ENCODE peak calls at places on chromosome 14, in four cellular contexts. One of them, this sample, is unnamed.

GRCh38 chr14:106622200-106622745 is 1095.9 kb downstream of the TMEM121 start:
- DNase-seq in HepG2: no peak
- DNase-seq in K562: no peak
- DNase-seq in H1: no peak
- DNase-seq in this sample: no peak

GRCh38 chr14:35470775-35471174 is 63.2 kb upstream of the INSM2 start:
- DNase-seq in HepG2: no peak
- DNase-seq in K562: peak; percentile 8
- DNase-seq in H1: no peak
- DNase-seq in this sample: no peak

GRCh38 chr14:34113051-34113511 is 162.2 kb upstream of the EGLN3 start:
- DNase-seq in HepG2: no peak
- DNase-seq in K562: no peak
- DNase-seq in H1: no peak
- DNase-seq in this sample: no peak

GRCh38 chr14:74955229-74955999 is at the start of gene PGF:
- DNase-seq in HepG2: no peak
- DNase-seq in K562: peak; percentile 76
- DNase-seq in H1: peak; percentile 89
- DNase-seq in this sample: no peak

GRCh38 chr14:57755018-57755521 is 110.8 kb downstream of the SLC35F4 start:
- DNase-seq in HepG2: no peak
- DNase-seq in K562: no peak
- DNase-seq in H1: no peak
- DNase-seq in this sample: no peak

GRCh38 chr14:76772300-76773187 is 11.3 kb downstream of the VASH1 start:
- DNase-seq in HepG2: no peak
- DNase-seq in K562: peak; percentile 78
- DNase-seq in H1: peak; percentile 49
- DNase-seq in this sample: no peak

GRCh38 chr14:66650491-66650911 is 142.6 kb downstream of the GPHN start:
- DNase-seq in HepG2: no peak
- DNase-seq in K562: no peak
- DNase-seq in H1: no peak
- DNase-seq in this sample: peak; percentile 76

GRCh38 chr14:92315050-92315785 is 7.7 kb upstream of the SLC24A4 start:
- DNase-seq in HepG2: no peak
- DNase-seq in K562: no peak
- DNase-seq in H1: no peak
- DNase-seq in this sample: no peak

GRCh38 chr14:48193893-48194292 is 518.5 kb upstream of the MDGA2 start:
- DNase-seq in HepG2: no peak
- DNase-seq in K562: no peak
- DNase-seq in H1: no peak
- DNase-seq in this sample: no peak

GRCh38 chr14:72552236-72552635 is 341.7 kb downstream of the DPF3 start:
- DNase-seq in HepG2: no peak
- DNase-seq in K562: no peak
- DNase-seq in H1: no peak
- DNase-seq in this sample: no peak

GRCh38 chr14:34498684-34499412 is 36.8 kb upstream of the SPTSSA start:
- DNase-seq in HepG2: peak; percentile 86
- DNase-seq in K562: no peak
- DNase-seq in H1: no peak
- DNase-seq in this sample: no peak

GRCh38 chr14:82504894-82505293 is 971.2 kb upstream of the SEL1L start:
- DNase-seq in HepG2: no peak
- DNase-seq in K562: no peak
- DNase-seq in H1: no peak
- DNase-seq in this sample: no peak

GRCh38 chr14:102945346-102946130 is 23.1 kb downstream of the AMN start:
- DNase-seq in HepG2: no peak
- DNase-seq in K562: no peak
- DNase-seq in H1: no peak
- DNase-seq in this sample: no peak

GRCh38 chr14:58077621-58078020 is 74.4 kb downstream of the ARMH4 start:
- DNase-seq in HepG2: no peak
- DNase-seq in K562: no peak
- DNase-seq in H1: no peak
- DNase-seq in this sample: no peak

GRCh38 chr14:32050839-32051238 is 26.3 kb upstream of the ARHGAP5 start:
- DNase-seq in HepG2: no peak
- DNase-seq in K562: no peak
- DNase-seq in H1: no peak
- DNase-seq in this sample: no peak

GRCh38 chr14:81529391-81529790 is 4.3 kb downstream of the SEL1L start:
- DNase-seq in HepG2: no peak
- DNase-seq in K562: no peak
- DNase-seq in H1: no peak
- DNase-seq in this sample: no peak

GRCh38 chr14:60723218-60724079 is 702 bp downstream of the SIX4 start:
- DNase-seq in HepG2: no peak
- DNase-seq in K562: peak; percentile 14
- DNase-seq in H1: peak; percentile 75
- DNase-seq in this sample: no peak
- TF ChIP-seq BRCA1 in HepG2: no peak
- TF ChIP-seq BRCA1 in K562: no peak
- TF ChIP-seq BRCA1 in H1: no peak
- TF ChIP-seq BRCA1 in this sample: no peak

GRCh38 chr14:90842726-90843125 is 26.5 kb upstream of the TTC7B start:
- DNase-seq in HepG2: no peak
- DNase-seq in K562: no peak
- DNase-seq in H1: peak; percentile 28
- DNase-seq in this sample: no peak
- TF ChIP-seq BRCA1 in HepG2: no peak
- TF ChIP-seq BRCA1 in K562: no peak
- TF ChIP-seq BRCA1 in H1: no peak
- TF ChIP-seq BRCA1 in this sample: no peak

GRCh38 chr14:104293231-104293841 is 154.9 kb downstream of the KIF26A start:
- DNase-seq in HepG2: no peak
- DNase-seq in K562: no peak
- DNase-seq in H1: no peak
- DNase-seq in this sample: no peak
- TF ChIP-seq BRCA1 in HepG2: no peak
- TF ChIP-seq BRCA1 in K562: no peak
- TF ChIP-seq BRCA1 in H1: no peak
- TF ChIP-seq BRCA1 in this sample: no peak

GRCh38 chr14:64232944-64233343 is 61.2 kb downstream of the ESR2 start:
- DNase-seq in HepG2: no peak
- DNase-seq in K562: no peak
- DNase-seq in H1: no peak
- DNase-seq in this sample: no peak

GRCh38 chr14:64235652-64236640 is 58.2 kb downstream of the ESR2 start:
- DNase-seq in HepG2: no peak
- DNase-seq in K562: no peak
- DNase-seq in H1: no peak
- DNase-seq in this sample: peak; percentile 93

GRCh38 chr14:64234877-64235651 is 59.1 kb downstream of the ESR2 start:
- DNase-seq in HepG2: no peak
- DNase-seq in K562: no peak
- DNase-seq in H1: no peak
- DNase-seq in this sample: no peak

GRCh38 chr14:64232095-64232830 is 61.9 kb downstream of the ESR2 start:
- DNase-seq in HepG2: no peak
- DNase-seq in K562: no peak
- DNase-seq in H1: no peak
- DNase-seq in this sample: peak; percentile 88

DNA sequence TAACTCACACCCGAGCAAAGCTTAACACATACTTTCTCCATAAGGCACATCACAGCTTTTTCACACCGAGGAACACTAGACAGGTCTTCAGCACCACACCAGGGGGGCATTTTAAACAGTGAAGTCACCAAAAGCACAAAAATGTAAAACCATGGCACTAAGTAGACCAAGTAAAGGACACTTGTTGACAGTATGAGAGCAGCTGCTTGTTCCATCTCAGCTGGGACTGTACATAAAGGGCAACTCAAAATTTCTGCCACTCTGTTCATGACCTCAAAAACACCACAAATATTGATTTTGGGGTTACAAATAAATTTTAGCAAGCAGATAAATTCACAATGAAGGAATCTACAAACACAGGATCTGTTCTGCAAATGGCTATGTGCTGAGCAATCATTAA is 60.4 kb downstream of the ESR2 start:
- DNase-seq in HepG2: no peak
- DNase-seq in K562: no peak
- DNase-seq in H1: no peak
- DNase-seq in this sample: no peak
- TF ChIP-seq BRCA1 in HepG2: no peak
- TF ChIP-seq BRCA1 in K562: no peak
- TF ChIP-seq BRCA1 in H1: no peak
- TF ChIP-seq BRCA1 in this sample: no peak

GRCh38 chr14:105364100-105364708 is 34.1 kb upstream of the TEX22 start:
- DNase-seq in HepG2: no peak
- DNase-seq in K562: peak; percentile 81
- DNase-seq in H1: no peak
- DNase-seq in this sample: no peak
- TF ChIP-seq BRCA1 in HepG2: no peak
- TF ChIP-seq BRCA1 in K562: no peak
- TF ChIP-seq BRCA1 in H1: no peak
- TF ChIP-seq BRCA1 in this sample: no peak

GRCh38 chr14:93318927-93319326 is 13.9 kb downstream of the BTBD7 start:
- DNase-seq in HepG2: no peak
- DNase-seq in K562: no peak
- DNase-seq in H1: no peak
- DNase-seq in this sample: no peak
- TF ChIP-seq BRCA1 in HepG2: no peak
- TF ChIP-seq BRCA1 in K562: no peak
- TF ChIP-seq BRCA1 in H1: no peak
- TF ChIP-seq BRCA1 in this sample: no peak

This sample was measured in GM12878.